ENCODE peak calls at places on chromosomes 7 and 10, in five cellular contexts. One of them, this sample, is unnamed.

GRCh38 chr10:6737080-6737641 is 157.1 kb upstream of the PRKCQ start:
- DNase-seq in fibroblast of pulmonary artery: peak
- DNase-seq in effector memory CD8-positive, alpha-beta T cell: no peak
- DNase-seq in NCI-H1694 treated with DMSO at 0.1 percent for 48 hours: no peak
- DNase-seq in GM19239: no peak
- DNase-seq in this sample: no peak

GRCh38 chr10:131180086-131180485 is 131.4 kb downstream of the TCERG1L start:
- DNase-seq in fibroblast of pulmonary artery: no peak
- DNase-seq in effector memory CD8-positive, alpha-beta T cell: no peak
- DNase-seq in NCI-H1694 treated with DMSO at 0.1 percent for 48 hours: no peak
- DNase-seq in GM19239: no peak
- DNase-seq in this sample: no peak

GRCh38 chr7:41336981-41337380 is 365.9 kb downstream of the INHBA start:
- DNase-seq in fibroblast of pulmonary artery: no peak
- DNase-seq in effector memory CD8-positive, alpha-beta T cell: no peak
- DNase-seq in NCI-H1694 treated with DMSO at 0.1 percent for 48 hours: no peak
- DNase-seq in GM19239: no peak
- DNase-seq in this sample: no peak

GRCh38 chr7:55965805-55966421 is 1.5 kb downstream of the NIPSNAP2 start:
- DNase-seq in fibroblast of pulmonary artery: no peak
- DNase-seq in effector memory CD8-positive, alpha-beta T cell: no peak
- DNase-seq in NCI-H1694 treated with DMSO at 0.1 percent for 48 hours: no peak
- DNase-seq in GM19239: no peak
- DNase-seq in this sample: no peak

GRCh38 chr10:86798030-86798429 is 41.6 kb downstream of the BMPR1A start:
- DNase-seq in fibroblast of pulmonary artery: no peak
- DNase-seq in effector memory CD8-positive, alpha-beta T cell: no peak
- DNase-seq in NCI-H1694 treated with DMSO at 0.1 percent for 48 hours: no peak
- DNase-seq in GM19239: no peak
- DNase-seq in this sample: no peak

GRCh38 chr7:55440040-55440690 is 75.0 kb downstream of the LANCL2 start:
- DNase-seq in fibroblast of pulmonary artery: no peak
- DNase-seq in effector memory CD8-positive, alpha-beta T cell: no peak
- DNase-seq in NCI-H1694 treated with DMSO at 0.1 percent for 48 hours: no peak
- DNase-seq in GM19239: no peak
- DNase-seq in this sample: no peak

GRCh38 chr7:35251606-35252310 is 2.1 kb downstream of the TBX20 start:
- DNase-seq in fibroblast of pulmonary artery: no peak
- DNase-seq in effector memory CD8-positive, alpha-beta T cell: no peak
- DNase-seq in NCI-H1694 treated with DMSO at 0.1 percent for 48 hours: no peak
- DNase-seq in GM19239: no peak
- DNase-seq in this sample: peak

GRCh38 chr10:96512997-96513685 is 585 bp downstream of the TLL2 start:
- DNase-seq in fibroblast of pulmonary artery: peak
- DNase-seq in effector memory CD8-positive, alpha-beta T cell: no peak
- DNase-seq in NCI-H1694 treated with DMSO at 0.1 percent for 48 hours: no peak
- DNase-seq in GM19239: no peak
- DNase-seq in this sample: peak

GRCh38 chr10:78953124-78954008 is 115.4 kb upstream of the ZMIZ1 start:
- DNase-seq in fibroblast of pulmonary artery: peak
- DNase-seq in effector memory CD8-positive, alpha-beta T cell: no peak
- DNase-seq in NCI-H1694 treated with DMSO at 0.1 percent for 48 hours: no peak
- DNase-seq in GM19239: peak
- DNase-seq in this sample: no peak

GRCh38 chr10:86671985-86672710 is 3.8 kb downstream of the LDB3 start:
- DNase-seq in fibroblast of pulmonary artery: no peak
- DNase-seq in effector memory CD8-positive, alpha-beta T cell: no peak
- DNase-seq in NCI-H1694 treated with DMSO at 0.1 percent for 48 hours: no peak
- DNase-seq in GM19239: no peak
- DNase-seq in this sample: no peak

GRCh38 chr10:83539528-83540308 is 599.6 kb upstream of the GHITM start:
- DNase-seq in fibroblast of pulmonary artery: peak
- DNase-seq in effector memory CD8-positive, alpha-beta T cell: no peak
- DNase-seq in NCI-H1694 treated with DMSO at 0.1 percent for 48 hours: no peak
- DNase-seq in GM19239: no peak
- DNase-seq in this sample: no peak

GRCh38 chr7:103765891-103766290 is 223.6 kb downstream of the RELN start:
- DNase-seq in fibroblast of pulmonary artery: no peak
- DNase-seq in effector memory CD8-positive, alpha-beta T cell: no peak
- DNase-seq in NCI-H1694 treated with DMSO at 0.1 percent for 48 hours: no peak
- DNase-seq in GM19239: no peak
- DNase-seq in this sample: no peak

GRCh38 chr10:22252286-22252800 is 34.5 kb upstream of the EBLN1 start:
- DNase-seq in fibroblast of pulmonary artery: peak
- DNase-seq in effector memory CD8-positive, alpha-beta T cell: peak
- DNase-seq in NCI-H1694 treated with DMSO at 0.1 percent for 48 hours: no peak
- DNase-seq in GM19239: no peak
- DNase-seq in this sample: peak

GRCh38 chr7:110210941-110211608 is 879.9 kb upstream of the LRRN3 start:
- DNase-seq in fibroblast of pulmonary artery: no peak
- DNase-seq in effector memory CD8-positive, alpha-beta T cell: no peak
- DNase-seq in NCI-H1694 treated with DMSO at 0.1 percent for 48 hours: no peak
- DNase-seq in GM19239: no peak
- DNase-seq in this sample: no peak

GRCh38 chr10:6162589-6163356 is 40.0 kb upstream of the PFKFB3 start:
- DNase-seq in fibroblast of pulmonary artery: peak
- DNase-seq in effector memory CD8-positive, alpha-beta T cell: no peak
- DNase-seq in NCI-H1694 treated with DMSO at 0.1 percent for 48 hours: no peak
- DNase-seq in GM19239: no peak
- DNase-seq in this sample: no peak

GRCh38 chr7:154183482-154183881 is 131.3 kb downstream of the DPP6 start:
- DNase-seq in fibroblast of pulmonary artery: no peak
- DNase-seq in effector memory CD8-positive, alpha-beta T cell: no peak
- DNase-seq in NCI-H1694 treated with DMSO at 0.1 percent for 48 hours: no peak
- DNase-seq in GM19239: no peak
- DNase-seq in this sample: no peak

GRCh38 chr10:52319926-52320325 is 5.8 kb downstream of the DKK1 start:
- DNase-seq in fibroblast of pulmonary artery: no peak
- DNase-seq in effector memory CD8-positive, alpha-beta T cell: no peak
- DNase-seq in NCI-H1694 treated with DMSO at 0.1 percent for 48 hours: no peak
- DNase-seq in GM19239: no peak
- DNase-seq in this sample: no peak

GRCh38 chr7:65238785-65239184 is 134.9 kb upstream of the ZNF92 start:
- DNase-seq in fibroblast of pulmonary artery: no peak
- DNase-seq in effector memory CD8-positive, alpha-beta T cell: no peak
- DNase-seq in NCI-H1694 treated with DMSO at 0.1 percent for 48 hours: no peak
- DNase-seq in GM19239: no peak
- DNase-seq in this sample: no peak

GRCh38 chr10:96038476-96039387 is 4.7 kb upstream of the CCNJ start:
- DNase-seq in fibroblast of pulmonary artery: no peak
- DNase-seq in effector memory CD8-positive, alpha-beta T cell: no peak
- DNase-seq in NCI-H1694 treated with DMSO at 0.1 percent for 48 hours: no peak
- DNase-seq in GM19239: no peak
- DNase-seq in this sample: no peak

GRCh38 chr7:41401833-41402232 is 301.1 kb downstream of the INHBA start:
- DNase-seq in fibroblast of pulmonary artery: no peak
- DNase-seq in effector memory CD8-positive, alpha-beta T cell: no peak
- DNase-seq in NCI-H1694 treated with DMSO at 0.1 percent for 48 hours: no peak
- DNase-seq in GM19239: no peak
- DNase-seq in this sample: no peak

GRCh38 chr10:119209050-119209735 is 1.8 kb downstream of the GRK5 start:
- DNase-seq in fibroblast of pulmonary artery: peak
- DNase-seq in effector memory CD8-positive, alpha-beta T cell: peak
- DNase-seq in NCI-H1694 treated with DMSO at 0.1 percent for 48 hours: no peak
- DNase-seq in GM19239: no peak
- DNase-seq in this sample: peak

GRCh38 chr10:61871487-61871886 is 30.0 kb upstream of the ARID5B start:
- DNase-seq in fibroblast of pulmonary artery: no peak
- DNase-seq in effector memory CD8-positive, alpha-beta T cell: no peak
- DNase-seq in NCI-H1694 treated with DMSO at 0.1 percent for 48 hours: no peak
- DNase-seq in GM19239: no peak
- DNase-seq in this sample: no peak

GRCh38 chr10:129836253-129836652 is 127.8 kb downstream of the EBF3 start:
- DNase-seq in fibroblast of pulmonary artery: no peak
- DNase-seq in effector memory CD8-positive, alpha-beta T cell: no peak
- DNase-seq in NCI-H1694 treated with DMSO at 0.1 percent for 48 hours: no peak
- DNase-seq in GM19239: no peak
- DNase-seq in this sample: no peak

GRCh38 chr10:97081621-97082235 is 104.0 kb downstream of the SLIT1 start:
- DNase-seq in fibroblast of pulmonary artery: peak
- DNase-seq in effector memory CD8-positive, alpha-beta T cell: peak
- DNase-seq in NCI-H1694 treated with DMSO at 0.1 percent for 48 hours: no peak
- DNase-seq in GM19239: peak
- DNase-seq in this sample: peak

GRCh38 chr10:79176949-79177602 is 108.3 kb downstream of the ZMIZ1 start:
- DNase-seq in fibroblast of pulmonary artery: peak
- DNase-seq in effector memory CD8-positive, alpha-beta T cell: no peak
- DNase-seq in NCI-H1694 treated with DMSO at 0.1 percent for 48 hours: no peak
- DNase-seq in GM19239: no peak
- DNase-seq in this sample: no peak